ENCODE peak calls at places on chromosome 15, in five cellular contexts. K, C, D, Y and H are unnamed samples.

GRCh38 chr15:40743466-40743865 is 11.6 kb downstream of the RMDN3 start:
- DNase-seq in K (no peak), C (no peak), D (no peak), Y (no peak), H (no peak)

GRCh38 chr15:86854186-86854585 is 774.5 kb downstream of the AGBL1 start:
- DNase-seq in K (no peak), C (no peak), D (no peak), Y (no peak), H (no peak)

GRCh38 chr15:88663216-88663615 is 24.4 kb downstream of the ISG20 start:
- DNase-seq in K (no peak), C (no peak), D (no peak), Y (no peak), H (no peak)

GRCh38 chr15:48695088-48695834 is 49.8 kb upstream of the FBN1 start:
- DNase-seq in K (no peak), C (no peak), D (no peak), Y (no peak), H (no peak)

GRCh38 chr15:96331942-96332853 is 1.7 kb downstream of the NR2F2 start:
- DNase-seq in K (no peak), C (no peak), D (no peak), Y (peak; percentile 41), H (no peak)

GRCh38 chr15:78206326-78207109 is 27.8 kb downstream of the ACSBG1 start:
- DNase-seq in K (no peak), C (no peak), D (no peak), Y (no peak), H (no peak)

GRCh38 chr15:54083501-54083900 is 105.3 kb downstream of the UNC13C start:
- DNase-seq in K (no peak), C (no peak), D (no peak), Y (no peak), H (no peak)

GRCh38 chr15:74274485-74275038 is 38.4 kb downstream of the CCDC33 start:
- DNase-seq in K (no peak), C (no peak), D (no peak), Y (no peak), H (no peak)

GRCh38 chr15:36777941-36778340 is 198.5 kb downstream of the CDIN1 start:
- DNase-seq in K (no peak), C (no peak), D (no peak), Y (no peak), H (no peak)

GRCh38 chr15:40379853-40380252 is 2.7 kb upstream of the KNSTRN start:
- DNase-seq in K (no peak), C (no peak), D (no peak), Y (peak; percentile 34), H (no peak)

GRCh38 chr15:89196994-89197393 is 24.4 kb downstream of the RLBP1 start:
- DNase-seq in K (no peak), C (no peak), D (no peak), Y (peak; percentile 44), H (no peak)

GRCh38 chr15:69090197-69090948 is 70.1 kb upstream of the GLCE start:
- DNase-seq in K (no peak), C (no peak), D (no peak), Y (no peak), H (no peak)

GRCh38 chr15:48569591-48570302 is 75.8 kb downstream of the FBN1 start:
- DNase-seq in K (no peak), C (no peak), D (no peak), Y (no peak), H (no peak)

GRCh38 chr15:36501063-36501678 is 78.3 kb upstream of the CDIN1 start:
- DNase-seq in K (no peak), C (no peak), D (no peak), Y (no peak), H (no peak)

GRCh38 chr15:66729339-66729951 is 27.4 kb downstream of the SMAD6 start:
- DNase-seq in K (no peak), C (no peak), D (no peak), Y (no peak), H (no peak)

GRCh38 chr15:83018477-83018876 is 7.0 kb upstream of the C15orf40 start:
- DNase-seq in K (no peak), C (no peak), D (no peak), Y (no peak), H (no peak)

GRCh38 chr15:88113909-88114308 is 142.6 kb downstream of the NTRK3 start:
- DNase-seq in K (no peak), C (no peak), D (no peak), Y (no peak), H (no peak)

GRCh38 chr15:62121273-62122015 is 43.6 kb downstream of the C2CD4B start:
- DNase-seq in K (no peak), C (no peak), D (no peak), Y (no peak), H (no peak)

GRCh38 chr15:98860647-98861041 is 146.9 kb downstream of the PGPEP1L start:
- DNase-seq in K (no peak), C (no peak), D (no peak), Y (no peak), H (no peak)

GRCh38 chr15:88440021-88440420 is 27.2 kb downstream of the MRPL46 start:
- DNase-seq in K (no peak), C (no peak), D (no peak), Y (no peak), H (no peak)

GRCh38 chr15:83698294-83698693 is 44.4 kb downstream of the ADAMTSL3 start:
- DNase-seq in K (no peak), C (no peak), D (no peak), Y (peak; percentile 46), H (no peak)

GRCh38 chr15:48547305-48547704 is 98.2 kb downstream of the FBN1 start:
- DNase-seq in K (no peak), C (no peak), D (no peak), Y (no peak), H (no peak)

GRCh38 chr15:96225642-96226259 is 104.7 kb upstream of the NR2F2 start:
- DNase-seq in K (no peak), C (no peak), D (no peak), Y (no peak), H (no peak)

GRCh38 chr15:48717458-48717857 is 71.9 kb upstream of the FBN1 start:
- DNase-seq in K (no peak), C (no peak), D (no peak), Y (no peak), H (no peak)

GRCh38 chr15:90351479-90352108 is 490 bp upstream of the ZNF774 start:
- DNase-seq in K (no peak), C (no peak), D (peak; percentile 50), Y (no peak), H (no peak)

GRCh38 chr15:78362716-78363426 is 22.7 kb downstream of the CRABP1 start:
- DNase-seq in K (no peak), C (no peak), D (no peak), Y (no peak), H (no peak)

GRCh38 chr15:93566777-93567176 is 477.8 kb upstream of the RGMA start:
- DNase-seq in K (no peak), C (no peak), D (no peak), Y (no peak), H (no peak)

GRCh38 chr15:50458301-50458700 is 34.1 kb downstream of the USP8 start:
- DNase-seq in K (no peak), C (no peak), D (no peak), Y (no peak), H (no peak)

GRCh38 chr15:43896543-43896942 is 69.7 kb downstream of the WDR76 start:
- DNase-seq in K (no peak), C (no peak), D (no peak), Y (no peak), H (no peak)

GRCh38 chr15:77525411-77525811 is 104.7 kb downstream of the HMG20A start:
- DNase-seq in K (no peak), C (no peak), D (no peak), Y (no peak), H (no peak)

GRCh38 chr15:98321916-98322315 is 326.4 kb upstream of the IGF1R start:
- DNase-seq in K (no peak), C (no peak), D (no peak), Y (no peak), H (no peak)

GRCh38 chr15:58240191-58240932 is 102.2 kb downstream of the AQP9 start:
- DNase-seq in K (no peak), C (no peak), D (no peak), Y (no peak), H (no peak)

DNA sequence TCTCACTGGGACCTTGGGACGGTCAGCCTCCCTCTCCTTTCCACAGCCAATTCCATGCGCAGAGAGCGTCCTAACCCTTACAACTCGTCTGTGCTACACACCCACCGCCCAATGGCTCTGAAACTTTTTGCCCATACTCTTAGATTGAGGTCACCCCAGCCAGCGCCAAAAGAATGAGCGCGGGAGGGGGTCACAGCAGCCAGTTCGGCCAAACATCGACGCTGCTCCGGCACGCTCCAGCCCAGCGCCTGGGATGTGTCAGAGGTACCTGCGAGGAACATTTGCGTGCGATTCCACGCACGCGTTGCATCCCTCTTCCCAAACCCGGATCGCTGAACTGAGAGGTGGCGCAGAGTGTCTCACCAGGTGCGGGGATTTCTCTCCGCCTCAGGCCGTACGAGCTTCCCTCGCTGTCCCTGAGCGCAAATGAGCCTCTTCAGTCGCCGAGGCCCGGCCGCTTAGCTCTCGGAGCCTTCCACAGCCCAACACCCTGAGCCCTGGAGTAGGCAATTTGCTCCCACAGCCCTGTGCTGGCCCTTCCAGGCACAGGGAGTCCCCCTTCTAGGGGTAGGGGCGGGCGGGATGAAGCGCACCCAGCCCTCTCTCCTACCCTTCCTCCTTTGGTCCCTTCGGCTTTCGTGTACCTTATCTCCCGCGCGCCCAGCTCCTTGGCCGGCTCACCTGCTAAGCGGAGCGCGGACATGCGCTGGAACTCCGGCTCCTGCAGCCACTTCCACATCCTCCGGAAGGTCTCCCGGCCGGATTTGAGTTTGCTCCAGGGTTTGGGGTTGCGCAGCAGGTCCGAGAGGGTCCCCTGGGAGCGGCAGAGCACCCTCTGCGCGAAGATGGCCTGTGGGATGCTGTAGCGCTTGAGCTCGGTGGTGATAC is 1.8 kb downstream of the ONECUT1 start:
- DNase-seq in K (no peak), C (no peak), D (no peak), Y (no peak), H (no peak)
- H3K9me3 ChIP-seq in K (no peaks in the 10 kb centered on the region), C (no peaks in the 10 kb centered on the region), D (no peaks in the 10 kb centered on the region), Y (no peaks in the 10 kb centered on the region), H (no peaks in the 10 kb centered on the region)

GRCh38 chr15:68053701-68053996 is 466 bp upstream of the PIAS1 start:
- DNase-seq in K (no peak), C (no peak), D (no peak), Y (no peak), H (no peak)

GRCh38 chr15:68052431-68052830 is 1.7 kb upstream of the PIAS1 start:
- DNase-seq in K (no peak), C (no peak), D (no peak), Y (no peak), H (no peak)

GRCh38 chr15:68051109-68051508 is 3.0 kb upstream of the PIAS1 start:
- DNase-seq in K (no peak), C (no peak), D (no peak), Y (no peak), H (no peak)

GRCh38 chr15:68053001-68053400 is 1.1 kb upstream of the PIAS1 start:
- DNase-seq in K (no peak), C (no peak), D (no peak), Y (no peak), H (no peak)

GRCh38 chr15:68051907-68052306 is 2.2 kb upstream of the PIAS1 start:
- DNase-seq in K (no peak), C (no peak), D (no peak), Y (no peak), H (no peak)
- H3K9me3 ChIP-seq in K (no peaks in the 10 kb centered on the region), C (no peaks in the 10 kb centered on the region), D (no peaks in the 10 kb centered on the region), Y (no peaks in the 10 kb centered on the region), H (no peaks in the 10 kb centered on the region)

GRCh38 chr15:25057574-25057973 is 102.8 kb downstream of the SNRPN start:
- DNase-seq in K (no peak), C (no peak), D (no peak), Y (no peak), H (peak; percentile 7)
- H3K9me3 ChIP-seq in K (peaks cover 89% of the 10 kb centered on the region), C (peaks cover 97% of the 10 kb centered on the region), D (peaks cover 99% of the 10 kb centered on the region), Y (peaks cover 78% of the 10 kb centered on the region), H (peaks cover 5% of the 10 kb centered on the region)

GRCh38 chr15:25055356-25056068 is 100.7 kb downstream of the SNRPN start:
- DNase-seq in K (no peak), C (no peak), D (peak; percentile 22), Y (no peak), H (no peak)
- H3K9me3 ChIP-seq in K (peaks cover 87% of the 10 kb centered on the region), C (peaks cover 97% of the 10 kb centered on the region), D (peaks cover 93% of the 10 kb centered on the region), Y (peaks cover 82% of the 10 kb centered on the region), H (peaks cover 16% of the 10 kb centered on the region)